ENCODE peak calls at places on chromosomes 7 and 10, in seven cellular contexts. V is psoas muscle; P is OCI-LY7; T is NCI-H1105 treated with DMSO at 0.1 percent for 48 hours; B is fibroblast of lung; U is neuronal stem cell; K is CD4-positive, alpha-beta T cell. Q is an unnamed sample.

GRCh38 chr10:5343561-5343960 is 21.2 kb upstream of the UCN3 start:
- DNase-seq in K (no peak), B (peak; percentile 2), P (no peak), U (no peak), T (no peak), V (no peak), Q (no peak)

GRCh38 chr10:70174058-70174741 is 3.9 kb upstream of the SAR1A start:
- DNase-seq in T (no peak), U (no peak), P (peak; percentile 77), V (no peak), B (no peak), K (peak; percentile 22), Q (no peak)

GRCh38 chr7:130207642-130208041 is at the start of gene SSMEM1:
- DNase-seq in B (peak; percentile 72), V (no peak), U (no peak), K (no peak), T (no peak), P (no peak), Q (no peak)

GRCh38 chr7:47479821-47480575 is 101.9 kb downstream of the TNS3 start:
- DNase-seq in P (peak; percentile 57), V (no peak), T (no peak), K (no peak), B (no peak), U (no peak), Q (no peak)

GRCh38 chr10:67779455-67780205 is 58.4 kb downstream of the DNAJC12 start:
- DNase-seq in T (peak; percentile 60), P (peak; percentile 91), B (peak; percentile 87), U (peak; percentile 80), K (peak; percentile 71), V (no peak), Q (peak; percentile 73)

GRCh38 chr7:108890862-108891261 is 321.2 kb downstream of the DNAJB9 start:
- DNase-seq in P (no peak), V (no peak), K (no peak), T (no peak), U (no peak), B (no peak), Q (no peak)

GRCh38 chr7:155851892-155852291 is 39.6 kb upstream of the SHH start:
- DNase-seq in B (no peak), T (no peak), V (no peak), P (no peak), U (no peak), K (no peak), Q (peak; percentile 43)

GRCh38 chr7:100007887-100008286 is 7.5 kb upstream of the ZKSCAN1 start:
- DNase-seq in K (no peak), P (no peak), U (no peak), T (no peak), B (no peak), V (no peak), Q (no peak)

GRCh38 chr7:22730921-22731654 is 4.1 kb downstream of the IL6 start:
- DNase-seq in P (no peak), T (no peak), U (no peak), K (no peak), V (no peak), B (peak; percentile 77), Q (no peak)

GRCh38 chr7:32335107-32335506 is 155.1 kb downstream of the LSM5 start:
- DNase-seq in V (no peak), B (no peak), T (no peak), P (no peak), U (no peak), K (no peak), Q (no peak)

GRCh38 chr7:47714669-47715607 is 133.0 kb upstream of the TNS3 start:
- DNase-seq in B (no peak), V (no peak), K (no peak), T (no peak), P (peak; percentile 81), U (no peak), Q (no peak)

GRCh38 chr10:112553315-112553714 is 106.3 kb downstream of the VTI1A start:
- DNase-seq in K (no peak), P (no peak), V (no peak), B (no peak), U (no peak), T (no peak), Q (no peak)

GRCh38 chr7:34043461-34044318 is 138.4 kb downstream of the BMPER start:
- DNase-seq in T (no peak), K (no peak), V (no peak), P (no peak), B (no peak), U (no peak), Q (no peak)

GRCh38 chr10:11145498-11145855 is 127.8 kb downstream of the CELF2 start:
- DNase-seq in V (no peak), B (no peak), K (peak; percentile 77), U (no peak), T (no peak), P (peak; percentile 68), Q (no peak)

GRCh38 chr7:128682125-128682524 is 10.0 kb downstream of the GARIN1A start:
- DNase-seq in P (no peak), U (no peak), T (no peak), V (no peak), K (no peak), B (no peak), Q (no peak)

GRCh38 chr7:64999165-65000004 is 7.1 kb downstream of the ERV3-1 start:
- DNase-seq in T (no peak), K (no peak), U (no peak), V (peak; percentile 25), B (peak; percentile 57), P (peak; percentile 87), Q (no peak)

GRCh38 chr10:34213193-34213804 is 601.8 kb downstream of the PARD3 start:
- DNase-seq in P (no peak), U (no peak), V (no peak), K (no peak), T (no peak), B (no peak), Q (no peak)

GRCh38 chr7:33804261-33804660 is 101.1 kb upstream of the BMPER start:
- DNase-seq in B (no peak), V (no peak), P (no peak), T (no peak), K (no peak), U (no peak), Q (peak; percentile 23)

GRCh38 chr7:70434376-70434775 is 697.6 kb upstream of the GALNT17 start:
- DNase-seq in B (no peak), T (no peak), V (no peak), P (no peak), K (no peak), U (no peak), Q (no peak)

GRCh38 chr7:140752533-140752932 is 56.0 kb downstream of the NDUFB2 start:
- DNase-seq in K (no peak), U (no peak), B (no peak), T (no peak), P (no peak), V (no peak), Q (no peak)

GRCh38 chr7:148708026-148708685 is 9.5 kb downstream of the CUL1 start:
- DNase-seq in K (no peak), T (no peak), V (no peak), P (no peak), B (no peak), U (no peak), Q (no peak)

GRCh38 chr7:46660402-46660801 is 739.3 kb upstream of the IGFBP3 start:
- DNase-seq in P (no peak), U (no peak), K (no peak), V (no peak), T (no peak), B (no peak), Q (no peak)

GRCh38 chr10:62545155-62545554 is 171.0 kb downstream of the ZNF365 start:
- DNase-seq in P (no peak), T (no peak), U (no peak), K (no peak), V (no peak), B (no peak), Q (no peak)

GRCh38 chr10:4398602-4399001 is 427.4 kb upstream of the AKR1E2 start:
- DNase-seq in V (no peak), B (no peak), U (no peak), T (no peak), P (no peak), K (no peak), Q (no peak)

GRCh38 chr10:57964371-57964770 is 303.3 kb downstream of the IPMK start:
- DNase-seq in K (no peak), B (no peak), P (no peak), U (no peak), V (peak; percentile 13), T (no peak), Q (no peak)

Q was measured in ureter.